ENCODE peak calls at places on chromosomes 11 and 22, in seven cellular contexts. N is lung; U is stomach; W is cardiac muscle cell; S is CD4-positive, alpha-beta T cell; G is esophagus squamous epithelium; Z is astrocyte of the cerebellum. Q is an unnamed sample.
A peak's percentile ranks its signal among the peaks of the same experiment; 100 is the strongest.

GRCh38 chr11:106186630-106187029 is 109.2 kb downstream of the AASDHPPT start:
- DNase-seq in Z (no peak), G (no peak), W (no peak), N (no peak), U (no peak), S (no peak), Q (no peak)

GRCh38 chr11:2797181-2797711 is 88.3 kb downstream of the CDKN1C start:
- DNase-seq in S (peak; percentile 16), G (no peak), N (no peak), W (no peak), Z (no peak), U (peak; percentile 19), Q (peak; percentile 4)

GRCh38 chr11:2573240-2574042 is 126.4 kb downstream of the KCNQ1OT1 start:
- DNase-seq in G (no peak), W (no peak), S (no peak), N (no peak), Z (no peak), U (no peak), Q (no peak)

GRCh38 chr11:62048101-62048500 is 75.7 kb upstream of the INCENP start:
- DNase-seq in U (no peak), G (no peak), S (no peak), W (no peak), N (no peak), Z (no peak), Q (no peak)

GRCh38 chr22:30636226-30637077 is 871 bp downstream of the SLC35E4 start:
- DNase-seq in W (no peak), N (no peak), S (peak; percentile 43), G (no peak), Z (no peak), U (peak; percentile 28), Q (no peak)

GRCh38 chr11:79055866-79056632 is 384.8 kb downstream of the TENM4 start:
- DNase-seq in G (no peak), W (peak; percentile 77), U (no peak), S (no peak), Z (peak; percentile 86), N (no peak), Q (no peak)

GRCh38 chr11:126345759-126346585 is 9.5 kb upstream of the ST3GAL4 start:
- DNase-seq in G (no peak), U (no peak), Z (no peak), N (no peak), W (peak; percentile 92), S (no peak), Q (peak; percentile 64)

GRCh38 chr11:18731949-18732821 is 6.2 kb upstream of the IGSF22 start:
- DNase-seq in S (peak; percentile 75), Z (no peak), U (peak; percentile 63), W (peak; percentile 57), N (no peak), G (no peak), Q (peak; percentile 66)

GRCh38 chr11:128868851-128869671 is 2.0 kb upstream of the KCNJ1 start:
- DNase-seq in Z (no peak), G (no peak), U (no peak), S (no peak), N (no peak), W (no peak), Q (no peak)

GRCh38 chr11:31799794-31800397 is 11.2 kb downstream of the PAX6 start:
- DNase-seq in Z (no peak), W (no peak), N (no peak), G (no peak), U (no peak), S (no peak), Q (no peak)

GRCh38 chr22:32804036-32804435 is 2.5 kb downstream of the TIMP3 start:
- DNase-seq in S (no peak), N (no peak), U (no peak), G (no peak), W (peak; percentile 62), Z (no peak), Q (no peak)

GRCh38 chr11:118895093-118896039 is 11.7 kb downstream of the CXCR5 start:
- DNase-seq in N (no peak), G (no peak), W (no peak), U (no peak), Z (no peak), S (peak; percentile 77), Q (no peak)

GRCh38 chr11:35005156-35005780 is 88.8 kb downstream of the PDHX start:
- DNase-seq in W (no peak), N (no peak), G (no peak), Z (no peak), U (peak; percentile 59), S (no peak), Q (peak; percentile 9)

GRCh38 chr11:19398273-19398672 is 157.5 kb upstream of the E2F8 start:
- DNase-seq in W (no peak), G (no peak), N (no peak), U (no peak), S (no peak), Z (no peak), Q (no peak)

GRCh38 chr11:79108851-79109250 is 332.0 kb downstream of the TENM4 start:
- DNase-seq in Z (no peak), U (no peak), G (no peak), W (no peak), S (no peak), N (no peak), Q (no peak)

GRCh38 chr11:11146830-11147229 is 206.2 kb downstream of the CSNK2A3 start:
- DNase-seq in Z (no peak), U (no peak), S (no peak), N (no peak), G (no peak), W (no peak), Q (no peak)

GRCh38 chr22:27801197-27801615 is 350 bp downstream of the MN1 start:
- DNase-seq in G (no peak), U (peak; percentile 33), N (no peak), W (peak; percentile 54), S (peak; percentile 45), Z (no peak), Q (peak; percentile 46)

DNA sequence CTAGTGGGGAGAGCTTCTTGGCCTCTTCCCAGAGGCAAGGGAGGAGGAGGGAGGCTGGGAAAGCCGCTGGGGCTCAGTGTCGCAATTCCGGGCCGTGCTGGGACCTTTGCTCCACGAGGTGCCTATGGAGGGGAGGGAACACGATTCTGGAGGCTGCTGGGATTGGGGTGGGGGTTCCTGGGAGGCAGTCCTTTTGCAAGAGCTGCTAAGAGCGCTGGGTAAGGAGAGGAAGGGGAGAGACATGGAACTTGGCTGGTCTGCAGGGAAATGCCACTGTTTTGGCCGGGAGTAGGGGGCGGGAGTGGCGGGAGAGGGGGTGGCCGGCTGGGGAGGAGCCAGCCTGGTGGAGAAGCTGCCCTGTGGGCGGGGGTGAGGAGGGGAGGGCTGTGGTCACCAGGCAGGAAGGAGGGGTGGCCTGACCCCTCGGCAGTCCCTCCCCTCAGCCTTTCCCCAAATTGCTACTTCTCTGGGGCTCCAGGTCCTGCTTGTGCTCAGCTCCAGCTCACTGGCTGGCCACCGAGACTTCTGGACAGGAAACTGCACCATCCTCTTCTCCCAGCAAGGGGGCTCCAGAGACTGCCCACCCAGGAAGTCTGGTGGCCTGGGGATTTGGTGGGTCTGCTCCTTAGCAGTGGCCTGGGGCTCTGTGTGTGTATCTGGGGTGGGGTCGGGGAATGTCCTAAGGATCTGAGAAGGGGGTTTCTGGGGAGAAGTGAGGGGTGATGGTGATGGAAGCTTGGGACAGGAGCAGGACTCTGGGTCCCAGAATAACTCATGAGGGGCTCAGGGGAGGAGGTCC is at the start of gene NR1H3:
- DNase-seq in S (no peak), N (peak; percentile 84), Z (no peak), W (peak; percentile 96), U (peak; percentile 79), G (peak; percentile 23), Q (peak; percentile 53)
- TF ChIP-seq CTCF in S (no peak), N (peak; percentile 20), Z (peak; percentile 75), W (peak; percentile 65), U (peak; percentile 58), G (peak; percentile 47), Q (peak; percentile 74)

GRCh38 chr11:86487670-86488069 is 113.0 kb downstream of the CCDC81 start:
- DNase-seq in N (no peak), W (no peak), S (no peak), G (no peak), Z (no peak), U (no peak), Q (no peak)
- TF ChIP-seq CTCF in N (no peak), W (no peak), S (no peak), G (no peak), Z (no peak), U (no peak), Q (peak; percentile 5)

DNA sequence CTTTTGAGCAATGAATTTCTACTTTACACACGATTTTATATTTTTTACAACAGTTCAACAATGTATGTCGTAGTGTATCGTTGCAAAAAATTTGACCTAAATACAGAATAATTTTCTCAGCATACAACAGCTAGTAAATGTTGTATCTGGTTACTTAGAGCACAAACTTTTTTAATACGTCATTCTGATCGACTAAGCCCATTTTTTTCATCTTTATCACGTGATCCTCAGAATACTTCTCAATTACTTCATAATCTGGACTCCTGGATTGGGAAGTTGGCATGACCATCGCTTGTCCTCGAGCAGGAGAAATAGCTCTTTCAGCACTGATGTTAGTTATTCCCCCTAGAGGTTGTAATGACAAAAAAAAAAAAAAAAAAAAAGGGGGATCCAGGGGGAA is 16.6 kb downstream of the OR51L1 start:
- DNase-seq in S (no peak), U (no peak), Z (no peak), W (no peak), N (no peak), G (no peak), Q (no peak)
- TF ChIP-seq CTCF in S (no peak), U (no peak), Z (no peak), W (no peak), N (no peak), G (no peak), Q (no peak)

GRCh38 chr11:66104057-66104638 is 34.1 kb downstream of the PACS1 start:
- DNase-seq in S (no peak), Z (no peak), G (no peak), N (no peak), W (no peak), U (no peak), Q (no peak)

GRCh38 chr11:66109294-66109693 is 39.2 kb downstream of the PACS1 start:
- DNase-seq in W (no peak), N (no peak), U (no peak), G (no peak), Z (no peak), S (no peak), Q (no peak)

GRCh38 chr11:66111158-66111557 is 41.1 kb downstream of the PACS1 start:
- DNase-seq in W (no peak), G (no peak), N (no peak), S (no peak), U (no peak), Z (no peak), Q (no peak)

GRCh38 chr11:66107600-66108151 is 37.6 kb downstream of the PACS1 start:
- DNase-seq in G (no peak), S (no peak), N (no peak), U (no peak), W (no peak), Z (no peak), Q (no peak)

DNA sequence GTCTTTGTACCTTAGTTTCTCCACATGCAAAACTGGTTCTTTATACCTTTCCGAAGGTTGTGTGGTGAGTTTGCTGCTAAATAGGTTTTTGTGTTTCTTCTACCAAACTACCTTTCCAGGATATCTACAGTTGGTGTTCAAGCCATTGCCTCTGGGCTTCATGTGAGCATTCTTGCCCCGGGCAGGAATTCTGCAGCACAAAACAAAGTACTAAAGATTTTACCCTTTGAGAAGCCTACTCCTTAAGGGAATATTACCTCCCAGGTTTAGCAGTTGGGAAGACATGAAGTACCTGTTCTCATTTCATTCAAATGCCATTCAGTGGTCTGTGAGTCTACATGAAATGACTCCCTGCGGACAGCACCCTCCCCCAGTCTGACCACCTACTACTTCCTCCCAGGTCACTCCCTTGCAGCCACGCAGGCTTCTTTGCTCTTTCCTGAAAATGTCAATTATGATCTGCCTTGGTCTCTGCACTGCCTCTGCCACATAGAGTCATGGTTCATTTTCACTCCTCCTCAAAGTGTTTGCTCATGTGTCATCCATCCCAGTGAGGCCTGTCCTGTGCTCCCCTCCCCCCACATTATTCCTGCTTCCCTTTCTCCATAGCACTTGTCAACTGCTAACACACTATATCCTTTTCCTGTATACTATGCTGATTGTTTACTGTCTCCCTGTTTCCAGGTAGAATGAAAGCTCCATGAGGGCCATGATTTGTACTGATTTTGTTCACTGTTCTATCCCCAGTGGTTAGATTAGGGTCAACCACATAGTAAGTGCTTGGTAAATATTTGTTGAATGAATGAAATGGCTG is 36.9 kb downstream of the PACS1 start:
- DNase-seq in S (no peak), G (no peak), W (no peak), U (no peak), Z (no peak), N (no peak), Q (no peak)
- TF ChIP-seq CTCF in S (no peak), G (no peak), W (no peak), U (no peak), Z (no peak), N (no peak), Q (no peak)

Q was measured in WERI-Rb-1.